ENCODE peak calls at places on chromosome 14, in eight cellular contexts. P is Panc1; G is cardiac muscle cell; W is right cardiac atrium; M is neural progenitor cell; O is uterus; S is CD8-positive, alpha-beta T cell; B is thyroid gland. E is an unnamed sample.

GRCh38 chr14:30210630-30211029 is 283.0 kb upstream of the PRKD1 start:
- DNase-seq in W (no peak), B (no peak), G (no peak), P (no peak), M (no peak), O (no peak), S (no peak), E (no peak)

GRCh38 chr14:96682401-96682800 is 114.8 kb upstream of the VRK1 start:
- DNase-seq in M (no peak), G (no peak), S (no peak), O (no peak), B (no peak), W (no peak), P (no peak), E (no peak)

GRCh38 chr14:61103541-61104339 is 122.7 kb downstream of the SLC38A6 start:
- DNase-seq in W (peak; percentile 69), S (no peak), B (no peak), M (peak; percentile 28), O (peak; percentile 60), P (peak; percentile 56), G (no peak), E (no peak)

GRCh38 chr14:76947078-76947837 is 81.2 kb downstream of the IRF2BPL start:
- DNase-seq in O (peak; percentile 85), P (no peak), G (peak; percentile 95), S (peak; percentile 77), M (peak; percentile 96), B (peak; percentile 99), W (peak; percentile 97), E (peak; percentile 97)

GRCh38 chr14:77051101-77051500 is 22.6 kb upstream of the IRF2BPL start:
- DNase-seq in G (no peak), O (no peak), W (peak; percentile 94), S (no peak), B (peak; percentile 75), M (no peak), P (no peak), E (no peak)

GRCh38 chr14:103581206-103581605 is 18.4 kb downstream of the COA8 start:
- DNase-seq in G (no peak), S (no peak), O (no peak), B (no peak), M (no peak), W (no peak), P (no peak), E (no peak)

GRCh38 chr14:102911541-102911951 is 10.9 kb upstream of the AMN start:
- DNase-seq in O (no peak), M (no peak), P (no peak), W (no peak), S (no peak), B (no peak), G (no peak), E (no peak)

GRCh38 chr14:106228541-106229158 is 702.3 kb downstream of the TMEM121 start:
- DNase-seq in W (no peak), G (no peak), B (no peak), S (peak; percentile 38), O (no peak), M (no peak), P (no peak), E (no peak)

GRCh38 chr14:78141590-78141989 is 28.6 kb upstream of the NRXN3 start:
- DNase-seq in S (no peak), W (no peak), B (no peak), P (no peak), G (no peak), M (no peak), O (no peak), E (no peak)

GRCh38 chr14:49050836-49051235 is 535.3 kb downstream of the RPS29 start:
- DNase-seq in M (no peak), W (no peak), O (no peak), P (no peak), B (no peak), S (no peak), G (no peak), E (no peak)

GRCh38 chr14:97185186-97185585 is 388.0 kb downstream of the VRK1 start:
- DNase-seq in S (peak; percentile 23), G (peak; percentile 34), W (no peak), B (no peak), P (peak; percentile 4), O (no peak), M (peak; percentile 48), E (no peak)

GRCh38 chr14:64213853-64214570 is 80.2 kb downstream of the ESR2 start:
- DNase-seq in O (no peak), W (no peak), S (no peak), M (no peak), G (peak; percentile 19), P (no peak), B (no peak), E (no peak)

GRCh38 chr14:64213079-64213478 is 81.1 kb downstream of the ESR2 start:
- DNase-seq in G (peak; percentile 27), B (peak; percentile 66), S (no peak), P (no peak), O (no peak), M (no peak), W (no peak), E (no peak)

GRCh38 chr14:64217318-64217717 is 76.9 kb downstream of the ESR2 start:
- DNase-seq in S (no peak), G (no peak), W (no peak), O (no peak), M (no peak), P (no peak), B (no peak), E (no peak)

GRCh38 chr14:64215978-64216377 is 78.2 kb downstream of the ESR2 start:
- DNase-seq in B (no peak), M (no peak), S (no peak), G (no peak), W (no peak), O (no peak), P (no peak), E (no peak)

DNA sequence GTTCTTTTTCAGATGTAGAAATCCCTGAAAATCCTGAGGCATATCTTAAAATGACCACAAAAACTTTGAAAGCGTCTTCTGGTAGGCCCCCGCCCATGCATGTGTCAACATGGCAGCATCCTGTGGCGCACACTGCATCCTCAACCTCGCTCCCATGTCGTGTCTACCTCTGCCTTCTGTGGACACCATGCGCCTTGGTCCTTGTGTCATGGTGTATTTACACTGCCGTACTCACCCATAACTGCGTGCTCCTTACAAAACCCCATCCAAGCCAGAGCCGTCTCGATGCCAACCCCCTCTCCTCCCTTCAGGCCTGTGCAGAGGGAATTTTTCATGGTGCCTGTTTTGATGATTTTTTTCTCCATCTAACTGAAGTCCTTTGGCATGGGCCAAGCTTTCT is 78.9 kb downstream of the ESR2 start:
- DNase-seq in W (no peak), O (no peak), B (no peak), S (no peak), M (no peak), G (no peak), P (no peak), E (no peak)
- H3K4me1 ChIP-seq in W (peaks cover 4% of the 10 kb centered on the region), O (no peaks in the 10 kb centered on the region), B (peaks cover 14% of the 10 kb centered on the region), S (no peaks in the 10 kb centered on the region), M (peaks cover 6% of the 10 kb centered on the region), G (peaks cover 50% of the 10 kb centered on the region), P (no peaks in the 10 kb centered on the region), E (no peaks in the 10 kb centered on the region)

DNA sequence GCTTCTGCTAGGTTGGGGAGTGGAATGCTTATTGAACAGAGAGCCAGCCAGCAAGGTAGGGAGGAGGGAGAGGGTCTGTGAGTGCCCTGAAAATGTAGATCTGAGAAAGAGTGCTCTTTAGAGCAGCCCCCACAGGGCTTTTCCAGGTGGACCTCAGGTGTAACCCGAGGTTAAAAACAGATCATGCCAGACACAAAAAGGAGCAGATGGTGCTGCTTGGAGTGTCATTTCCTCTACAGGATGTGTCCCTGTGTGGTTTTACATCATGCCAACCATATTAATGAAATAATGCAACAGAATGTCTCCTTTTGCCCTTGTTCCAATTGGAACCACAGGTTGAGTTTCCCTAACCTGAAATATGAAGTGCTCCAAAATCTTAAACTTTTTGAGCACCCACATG is 6.4 kb downstream of the SUSD6 start:
- DNase-seq in W (no peak), M (no peak), G (no peak), S (no peak), O (no peak), P (no peak), B (no peak), E (no peak)
- H3K4me1 ChIP-seq in W (peaks cover 26% of the 10 kb centered on the region), M (peaks cover 38% of the 10 kb centered on the region), G (peaks cover 39% of the 10 kb centered on the region), S (peaks cover 85% of the 10 kb centered on the region), O (peaks cover 21% of the 10 kb centered on the region), P (no peaks in the 10 kb centered on the region), B (peaks cover 71% of the 10 kb centered on the region), E (no peaks in the 10 kb centered on the region)

GRCh38 chr14:99206053-99206452 is 65.9 kb downstream of the BCL11B start:
- DNase-seq in B (no peak), S (no peak), G (no peak), W (no peak), M (no peak), O (no peak), P (no peak), E (no peak)

GRCh38 chr14:99203801-99204200 is 68.2 kb downstream of the BCL11B start:
- DNase-seq in G (no peak), S (no peak), P (no peak), M (no peak), B (no peak), W (no peak), O (no peak), E (no peak)

GRCh38 chr14:99203080-99203479 is 68.9 kb downstream of the BCL11B start:
- DNase-seq in G (no peak), S (no peak), W (no peak), O (no peak), M (no peak), P (no peak), B (no peak), E (no peak)

GRCh38 chr14:99207456-99207855 is 64.5 kb downstream of the BCL11B start:
- DNase-seq in P (no peak), S (no peak), M (no peak), O (no peak), W (no peak), G (peak; percentile 33), B (no peak), E (no peak)

GRCh38 chr14:99205086-99205688 is 66.8 kb downstream of the BCL11B start:
- DNase-seq in S (no peak), G (peak; percentile 35), O (no peak), M (no peak), B (no peak), W (no peak), P (no peak), E (no peak)
- H3K4me1 ChIP-seq in S (peaks cover 100% of the 10 kb centered on the region), G (peaks cover 6% of the 10 kb centered on the region), O (no peaks in the 10 kb centered on the region), M (no peaks in the 10 kb centered on the region), B (no peaks in the 10 kb centered on the region), W (no peaks in the 10 kb centered on the region), P (no peaks in the 10 kb centered on the region), E (no peaks in the 10 kb centered on the region)

DNA sequence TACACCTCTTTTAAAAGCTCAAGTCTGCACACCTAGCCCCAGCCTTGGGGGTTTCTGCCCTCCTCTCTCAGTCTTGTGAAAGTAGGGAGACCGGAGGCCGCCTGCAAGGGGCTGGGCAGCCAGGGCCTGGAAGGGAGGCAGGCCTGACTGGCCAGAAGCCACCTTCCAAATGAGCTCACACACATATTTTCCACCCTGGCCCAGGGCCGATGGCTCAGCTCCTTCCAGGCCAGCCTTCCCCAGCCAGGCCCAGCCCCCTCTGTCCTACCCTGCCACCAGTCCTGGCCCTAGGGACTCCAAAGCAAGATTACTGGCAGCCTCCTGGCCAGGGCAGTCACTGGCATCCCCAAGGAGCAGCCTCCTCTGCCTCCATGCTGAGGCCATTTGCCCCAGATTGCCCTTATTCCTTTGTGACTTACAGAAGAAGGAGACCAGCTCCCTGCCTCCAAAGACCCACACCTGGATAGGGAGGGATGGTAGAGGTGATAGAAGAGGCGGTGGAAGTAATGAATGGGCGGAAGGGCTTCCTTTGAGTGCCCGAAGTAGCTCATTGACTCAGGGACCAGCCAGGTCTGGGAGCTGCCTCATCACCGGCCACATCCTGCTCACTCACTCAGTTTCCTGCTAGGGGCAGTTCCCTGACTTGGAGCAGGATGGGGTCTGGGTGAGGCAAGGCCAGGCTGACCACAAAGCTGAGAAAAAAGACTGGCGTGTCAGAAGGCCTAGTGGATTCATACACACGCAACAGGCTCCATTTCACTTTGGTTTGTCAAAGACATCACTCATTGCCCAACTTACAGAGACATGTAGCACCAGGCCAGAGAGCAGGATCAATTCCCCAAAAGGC is 14.8 kb downstream of the MMP14 start:
- DNase-seq in O (peak; percentile 94), S (no peak), P (no peak), W (peak; percentile 97), M (no peak), G (no peak), B (peak; percentile 59), E (no peak)
- H3K4me1 ChIP-seq in O (peaks cover 28% of the 10 kb centered on the region), S (peaks cover 6% of the 10 kb centered on the region), P (no peaks in the 10 kb centered on the region), W (peaks cover 25% of the 10 kb centered on the region), M (peaks cover 15% of the 10 kb centered on the region), G (no peaks in the 10 kb centered on the region), B (peaks cover 5% of the 10 kb centered on the region), E (peaks cover 2% of the 10 kb centered on the region)